ENCODE peak calls at places on chromosomes 5 and 9, in five cellular contexts. One of them, this sample, is unnamed.

GRCh38 chr5:102453716-102454115 is 45.1 kb downstream of the SLCO6A1 start:
- DNase-seq in GM23248: peak
- DNase-seq in EL: peak
- DNase-seq in fibroblast of pulmonary artery: no peak
- DNase-seq in anterior cingulate cortex: no peak
- DNase-seq in this sample: no peak

GRCh38 chr5:68369436-68370125 is 154.0 kb downstream of the PIK3R1 start:
- DNase-seq in GM23248: no peak
- DNase-seq in anterior cingulate cortex: no peak
- DNase-seq in EL: no peak
- DNase-seq in fibroblast of pulmonary artery: no peak
- DNase-seq in this sample: no peak

GRCh38 chr9:124863371-124863831 is 1.5 kb downstream of the ARPC5L start:
- DNase-seq in fibroblast of pulmonary artery: no peak
- DNase-seq in GM23248: no peak
- DNase-seq in anterior cingulate cortex: no peak
- DNase-seq in EL: no peak
- DNase-seq in this sample: peak

GRCh38 chr5:55427157-55427556 is 107.6 kb downstream of the PLPP1 start:
- DNase-seq in EL: peak
- DNase-seq in anterior cingulate cortex: peak
- DNase-seq in GM23248: peak
- DNase-seq in fibroblast of pulmonary artery: peak
- DNase-seq in this sample: no peak

GRCh38 chr9:100602302-100602930 is 24.5 kb downstream of the CAVIN4 start:
- DNase-seq in anterior cingulate cortex: peak
- DNase-seq in GM23248: peak
- DNase-seq in fibroblast of pulmonary artery: peak
- DNase-seq in EL: peak
- DNase-seq in this sample: peak

GRCh38 chr5:107219993-107220392 is 450.7 kb downstream of the EFNA5 start:
- DNase-seq in EL: no peak
- DNase-seq in anterior cingulate cortex: no peak
- DNase-seq in GM23248: no peak
- DNase-seq in fibroblast of pulmonary artery: no peak
- DNase-seq in this sample: no peak

GRCh38 chr5:6448622-6449464 is at the start of gene UBE2QL1:
- DNase-seq in anterior cingulate cortex: no peak
- DNase-seq in GM23248: peak
- DNase-seq in fibroblast of pulmonary artery: no peak
- DNase-seq in EL: no peak
- DNase-seq in this sample: peak

GRCh38 chr5:178551059-178551458 is 39.1 kb downstream of the COL23A1 start:
- DNase-seq in anterior cingulate cortex: no peak
- DNase-seq in fibroblast of pulmonary artery: peak
- DNase-seq in EL: peak
- DNase-seq in GM23248: peak
- DNase-seq in this sample: no peak

GRCh38 chr9:38213591-38213990 is 144.6 kb upstream of the SHB start:
- DNase-seq in GM23248: no peak
- DNase-seq in anterior cingulate cortex: no peak
- DNase-seq in EL: no peak
- DNase-seq in fibroblast of pulmonary artery: no peak
- DNase-seq in this sample: no peak

GRCh38 chr5:149397530-149397929 is 18.4 kb upstream of the IL17B start:
- DNase-seq in anterior cingulate cortex: no peak
- DNase-seq in GM23248: peak
- DNase-seq in EL: peak
- DNase-seq in fibroblast of pulmonary artery: peak
- DNase-seq in this sample: no peak

GRCh38 chr9:99075246-99075912 is 29.5 kb upstream of the TGFBR1 start:
- DNase-seq in fibroblast of pulmonary artery: peak
- DNase-seq in anterior cingulate cortex: no peak
- DNase-seq in EL: peak
- DNase-seq in GM23248: peak
- DNase-seq in this sample: no peak

GRCh38 chr9:136693490-136694162 is 6.4 kb upstream of the AGPAT2 start:
- DNase-seq in fibroblast of pulmonary artery: no peak
- DNase-seq in GM23248: peak
- DNase-seq in EL: peak
- DNase-seq in anterior cingulate cortex: no peak
- DNase-seq in this sample: no peak

GRCh38 chr9:28409919-28410318 is 836.6 kb upstream of the C9orf72 start:
- DNase-seq in EL: no peak
- DNase-seq in fibroblast of pulmonary artery: no peak
- DNase-seq in anterior cingulate cortex: no peak
- DNase-seq in GM23248: no peak
- DNase-seq in this sample: no peak

GRCh38 chr5:68225911-68226563 is 10.5 kb downstream of the PIK3R1 start:
- DNase-seq in anterior cingulate cortex: no peak
- DNase-seq in fibroblast of pulmonary artery: no peak
- DNase-seq in GM23248: no peak
- DNase-seq in EL: no peak
- DNase-seq in this sample: no peak

GRCh38 chr9:133990366-133991210 is 1.5 kb downstream of the VAV2 start:
- DNase-seq in GM23248: peak
- DNase-seq in anterior cingulate cortex: no peak
- DNase-seq in EL: peak
- DNase-seq in fibroblast of pulmonary artery: peak
- DNase-seq in this sample: no peak

GRCh38 chr9:137853392-137853995 is 24.1 kb upstream of the CACNA1B start:
- DNase-seq in fibroblast of pulmonary artery: no peak
- DNase-seq in anterior cingulate cortex: no peak
- DNase-seq in EL: no peak
- DNase-seq in GM23248: no peak
- DNase-seq in this sample: no peak

GRCh38 chr9:135334953-135335460 is 144.6 kb upstream of the PPP1R26 start:
- DNase-seq in EL: no peak
- DNase-seq in GM23248: no peak
- DNase-seq in fibroblast of pulmonary artery: no peak
- DNase-seq in anterior cingulate cortex: no peak
- DNase-seq in this sample: no peak

GRCh38 chr9:88322906-88323566 is 65.2 kb upstream of the SPIN1 start:
- DNase-seq in anterior cingulate cortex: no peak
- DNase-seq in GM23248: peak
- DNase-seq in EL: peak
- DNase-seq in fibroblast of pulmonary artery: peak
- DNase-seq in this sample: no peak

GRCh38 chr9:77952641-77953341 is 78.8 kb downstream of the GNAQ start:
- DNase-seq in GM23248: peak
- DNase-seq in EL: peak
- DNase-seq in fibroblast of pulmonary artery: peak
- DNase-seq in anterior cingulate cortex: no peak
- DNase-seq in this sample: no peak

GRCh38 chr5:171387255-171387969 is at the start of gene NPM1:
- DNase-seq in EL: peak
- DNase-seq in GM23248: peak
- DNase-seq in fibroblast of pulmonary artery: peak
- DNase-seq in anterior cingulate cortex: peak
- DNase-seq in this sample: peak

GRCh38 chr5:142108432-142109355 is at the start of gene NDFIP1:
- DNase-seq in EL: peak
- DNase-seq in fibroblast of pulmonary artery: peak
- DNase-seq in anterior cingulate cortex: peak
- DNase-seq in GM23248: peak
- DNase-seq in this sample: peak

GRCh38 chr5:127697894-127698600 is 5.1 kb upstream of the CCDC192 start:
- DNase-seq in GM23248: peak
- DNase-seq in EL: peak
- DNase-seq in fibroblast of pulmonary artery: peak
- DNase-seq in anterior cingulate cortex: no peak
- DNase-seq in this sample: peak

GRCh38 chr5:135133698-135134515 is 99.9 kb upstream of the PITX1 start:
- DNase-seq in fibroblast of pulmonary artery: no peak
- DNase-seq in GM23248: no peak
- DNase-seq in anterior cingulate cortex: no peak
- DNase-seq in EL: no peak
- DNase-seq in this sample: no peak

This sample was measured in prostate gland.